ENCODE peak calls at places on chromosome 17, in nine cellular contexts. D is neuronal stem cell, G is HCT116, M is SK-N-SH, A is HepG2, Z is PC-3, V is GM23248, X is GM12878, H is NT2/D1. S is an unnamed sample.

GRCh38 chr17:301681-302299 is 50.8 kb downstream of the RPH3AL start:
- DNase-seq in G (no peak), A (no peak), Z (peak; percentile 1), M (no peak), H (no peak), V (peak; percentile 6), D (no peak), X (no peak), S (no peak)

GRCh38 chr17:74385201-74385600 is 17.9 kb downstream of the GPR142 start:
- DNase-seq in G (no peak), H (no peak), V (no peak), Z (no peak), D (no peak), A (no peak), X (no peak), M (no peak), S (no peak)

GRCh38 chr17:61904094-61904710 is 23.6 kb downstream of the INTS2 start:
- DNase-seq in Z (no peak), D (no peak), V (no peak), X (peak; percentile 25), H (no peak), M (no peak), G (no peak), A (no peak), S (no peak)

GRCh38 chr17:75509528-75510258 is 5.6 kb downstream of the CASKIN2 start:
- DNase-seq in Z (no peak), A (no peak), M (no peak), G (no peak), V (no peak), H (no peak), X (no peak), D (no peak), S (no peak)

GRCh38 chr17:5785867-5786509 is 201.7 kb upstream of the NLRP1 start:
- DNase-seq in H (no peak), G (no peak), M (no peak), D (no peak), Z (peak; percentile 60), V (peak; percentile 72), A (no peak), X (peak; percentile 59), S (peak; percentile 64)

GRCh38 chr17:60743812-60744211 is 66.2 kb downstream of the BCAS3 start:
- DNase-seq in V (peak; percentile 57), H (no peak), G (peak; percentile 28), A (no peak), M (no peak), Z (peak; percentile 86), X (no peak), D (no peak), S (no peak)

GRCh38 chr17:30263552-30264333 is 28.0 kb downstream of the BLMH start:
- DNase-seq in A (no peak), X (no peak), M (no peak), Z (no peak), D (no peak), G (no peak), H (no peak), V (peak; percentile 15), S (no peak)

GRCh38 chr17:49454050-49454449 is 39.4 kb upstream of the PHB1 start:
- DNase-seq in V (peak; percentile 82), G (peak; percentile 27), H (no peak), X (no peak), Z (peak; percentile 26), D (peak; percentile 44), M (no peak), A (peak; percentile 95), S (no peak)

GRCh38 chr17:33968350-33969044 is 286.6 kb upstream of the CCL2 start:
- DNase-seq in A (no peak), Z (no peak), V (peak; percentile 10), H (no peak), X (peak; percentile 83), M (no peak), D (no peak), G (no peak), S (no peak)

GRCh38 chr17:48060249-48060648 is 12.1 kb downstream of the NFE2L1 start:
- DNase-seq in D (no peak), V (no peak), G (no peak), X (no peak), Z (no peak), M (no peak), A (no peak), H (no peak), S (no peak)

GRCh38 chr17:73028311-73028755 is 64.2 kb downstream of the SLC39A11 start:
- DNase-seq in Z (no peak), X (no peak), G (no peak), A (no peak), M (no peak), H (no peak), V (peak; percentile 46), D (no peak), S (no peak)

GRCh38 chr17:9969301-9969935 is 64.3 kb upstream of the RCVRN start:
- DNase-seq in D (no peak), A (no peak), H (no peak), X (no peak), V (no peak), Z (no peak), G (no peak), M (no peak), S (no peak)

GRCh38 chr17:38324732-38325131 is 19.0 kb downstream of the GPR179 start:
- DNase-seq in Z (no peak), A (no peak), H (no peak), G (no peak), M (no peak), V (no peak), X (no peak), D (no peak), S (no peak)

GRCh38 chr17:50272711-50273653 is 1.3 kb upstream of the TMEM92 start:
- DNase-seq in A (no peak), D (peak; percentile 75), V (peak; percentile 78), M (peak; percentile 97), X (no peak), Z (peak; percentile 63), H (no peak), G (no peak), S (peak; percentile 64)

GRCh38 chr17:74018116-74018515 is 185.4 kb upstream of the RPL38 start:
- DNase-seq in X (no peak), V (no peak), M (no peak), D (no peak), H (no peak), Z (no peak), G (no peak), A (no peak), S (no peak)

GRCh38 chr17:80694992-80695912 is 150.6 kb downstream of the RPTOR start:
- DNase-seq in X (no peak), Z (no peak), M (no peak), D (no peak), V (no peak), H (no peak), G (no peak), A (peak; percentile 52), S (no peak)

GRCh38 chr17:79073016-79073705 is 1.5 kb upstream of the ENGASE start:
- DNase-seq in M (no peak), G (no peak), D (no peak), A (no peak), X (no peak), Z (no peak), H (no peak), V (no peak), S (no peak)

GRCh38 chr17:81807210-81807719 is 3.3 kb downstream of the GCGR start:
- DNase-seq in G (no peak), M (no peak), X (no peak), V (no peak), D (no peak), A (no peak), H (no peak), Z (no peak), S (no peak)
- H3K9ac ChIP-seq in G (no peak overlapping the region), M (no peak overlapping the region), X (no peak overlapping the region), V (no peak overlapping the region), D (peak overlapping the region; percentile 44), A (no peak overlapping the region), H (no peak overlapping the region), Z (no peak overlapping the region), S (no peak overlapping the region)

GRCh38 chr17:8628609-8629169 is 1.8 kb downstream of the MYH10 start:
- DNase-seq in M (peak; percentile 43), Z (no peak), H (no peak), G (no peak), D (no peak), V (peak; percentile 18), X (no peak), A (no peak), S (no peak)
- H3K27me3 ChIP-seq in M (no peaks in the 10 kb centered on the region), Z (no peaks in the 10 kb centered on the region), H (no peaks in the 10 kb centered on the region), G (no peaks in the 10 kb centered on the region), D (no peaks in the 10 kb centered on the region), V (no peaks in the 10 kb centered on the region), X (peaks cover 6% of the 10 kb centered on the region), A (no peaks in the 10 kb centered on the region), S (no peaks in the 10 kb centered on the region)

GRCh38 chr17:59377410-59377809 is 46.0 kb downstream of the YPEL2 start:
- DNase-seq in V (peak; percentile 55), G (no peak), A (no peak), H (no peak), Z (no peak), D (no peak), M (peak; percentile 67), X (no peak), S (no peak)
- H3K9ac ChIP-seq in V (no peak overlapping the region), G (no peak overlapping the region), A (no peak overlapping the region), H (no peak overlapping the region), Z (no peak overlapping the region), D (no peak overlapping the region), M (peak overlapping the region; percentile 14), X (no peak overlapping the region), S (no peak overlapping the region)

GRCh38 chr17:44548714-44549230 is 8.5 kb upstream of the FZD2 start:
- DNase-seq in X (no peak), V (no peak), H (no peak), G (no peak), M (no peak), A (no peak), D (no peak), Z (no peak), S (no peak)

GRCh38 chr17:44546711-44547606 is 10.3 kb upstream of the FZD2 start:
- DNase-seq in G (no peak), H (no peak), X (no peak), Z (peak; percentile 64), D (no peak), V (peak; percentile 76), A (no peak), M (no peak), S (no peak)

GRCh38 chr17:44543905-44544523 is 13.3 kb upstream of the FZD2 start:
- DNase-seq in D (no peak), A (no peak), M (no peak), H (no peak), G (no peak), V (no peak), X (no peak), Z (no peak), S (no peak)

GRCh38 chr17:44549736-44550135 is 7.5 kb upstream of the FZD2 start:
- DNase-seq in M (no peak), H (no peak), V (no peak), A (no peak), Z (no peak), G (no peak), X (no peak), D (no peak), S (no peak)

DNA sequence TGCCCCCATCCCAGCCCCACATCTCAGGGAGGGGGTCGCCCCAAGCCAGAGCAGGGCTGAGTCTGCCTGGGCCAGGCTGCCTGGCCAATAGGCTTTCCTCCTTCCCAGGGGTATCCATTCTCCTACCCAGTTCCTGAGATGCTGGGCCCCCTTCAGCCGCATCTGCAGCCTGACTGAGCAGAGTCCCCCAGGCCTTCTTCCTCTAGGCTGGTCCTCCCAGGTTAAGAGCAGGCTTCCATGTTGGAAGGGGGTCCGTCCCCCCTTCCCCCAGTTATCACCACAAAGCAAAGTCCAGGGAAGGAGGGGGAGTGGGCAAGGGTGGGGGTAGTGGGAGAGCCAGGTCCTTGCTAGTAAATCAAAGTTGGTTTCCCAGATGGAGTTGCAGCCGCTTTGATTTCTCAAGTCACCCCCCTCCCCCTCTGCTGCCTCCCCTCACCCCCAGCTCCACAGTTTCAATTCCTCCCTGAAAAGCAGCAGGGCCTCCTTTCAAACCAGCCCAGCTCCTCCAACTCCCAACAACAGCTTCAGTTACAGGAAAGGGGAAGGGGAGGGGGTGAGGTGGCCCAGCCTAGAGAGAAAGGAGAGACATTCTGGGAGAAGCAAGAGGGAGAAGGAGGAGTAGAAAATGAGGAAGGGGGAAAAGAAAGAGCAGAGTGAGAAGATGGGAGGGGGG is 9.5 kb upstream of the FZD2 start:
- DNase-seq in H (peak; percentile 80), G (no peak), Z (no peak), A (no peak), D (no peak), X (no peak), V (no peak), M (no peak), S (no peak)
- H3K27me3 ChIP-seq in H (peaks cover 14% of the 10 kb centered on the region), G (no peaks in the 10 kb centered on the region), Z (no peaks in the 10 kb centered on the region), A (peaks cover 4% of the 10 kb centered on the region), D (no peaks in the 10 kb centered on the region), X (no peaks in the 10 kb centered on the region), V (no peaks in the 10 kb centered on the region), M (no peaks in the 10 kb centered on the region), S (no peaks in the 10 kb centered on the region)